ENCODE peak calls at places on chromosome 5, in ten cellular contexts. E is lower lobe of right lung; W is transverse colon; N is CD4-positive, CD25-positive, alpha-beta regulatory T cell; C is astrocyte; Q is effector memory CD4-positive, alpha-beta T cell; H is right lobe of liver; B is pancreas; P is body of pancreas; V is CD4-positive, alpha-beta memory T cell. Z is an unnamed sample.

GRCh38 chr5:65364907-65365306 is 116.8 kb downstream of the ADAMTS6 start:
- DNase-seq in E (no peak), W (no peak), N (no peak), C (peak; percentile 12), Q (no peak), H (no peak), B (no peak), P (no peak), V (no peak), Z (peak; percentile 44)

GRCh38 chr5:81023261-81024015 is 63.3 kb downstream of the RASGRF2 start:
- DNase-seq in E (no peak), W (no peak), N (no peak), C (no peak), Q (no peak), H (no peak), B (no peak), P (no peak), V (no peak), Z (no peak)

GRCh38 chr5:145429170-145429569 is 406.0 kb downstream of the PRELID2 start:
- DNase-seq in E (no peak), W (no peak), N (no peak), C (no peak), Q (no peak), H (no peak), B (no peak), P (no peak), V (no peak), Z (no peak)

GRCh38 chr5:81181576-81182316 is 51.4 kb upstream of the CKMT2 start:
- DNase-seq in E (no peak), W (no peak), N (no peak), C (no peak), Q (no peak), H (no peak), B (no peak), P (no peak), V (no peak), Z (no peak)

GRCh38 chr5:94623026-94623425 is 4.6 kb downstream of the SLF1 start:
- DNase-seq in E (no peak), W (no peak), N (no peak), C (no peak), Q (no peak), H (no peak), B (no peak), P (no peak), V (no peak), Z (peak; percentile 2)

GRCh38 chr5:55231476-55232193 is 1.8 kb downstream of the CCNO start:
- DNase-seq in E (peak; percentile 47), W (peak; percentile 51), N (peak; percentile 29), C (no peak), Q (no peak), H (no peak), B (peak; percentile 46), P (peak; percentile 45), V (peak; percentile 26), Z (peak; percentile 45)

GRCh38 chr5:107442452-107442851 is 228.3 kb downstream of the EFNA5 start:
- DNase-seq in E (no peak), W (no peak), N (no peak), C (no peak), Q (no peak), H (no peak), B (no peak), P (no peak), V (no peak), Z (no peak)

GRCh38 chr5:17277907-17278306 is 60.5 kb downstream of the BASP1 start:
- DNase-seq in E (no peak), W (no peak), N (no peak), C (no peak), Q (no peak), H (no peak), B (no peak), P (no peak), V (no peak), Z (no peak)

GRCh38 chr5:138574744-138575193 is 432 bp downstream of the HSPA9 start:
- DNase-seq in E (no peak), W (no peak), N (no peak), C (peak; percentile 6), Q (no peak), H (no peak), B (no peak), P (no peak), V (no peak), Z (no peak)

GRCh38 chr5:138463335-138464017 is 1.8 kb upstream of the EGR1 start:
- DNase-seq in E (peak; percentile 55), W (peak; percentile 41), N (no peak), C (no peak), Q (no peak), H (no peak), B (no peak), P (peak; percentile 35), V (no peak), Z (no peak)

GRCh38 chr5:169893010-169893409 is 87.3 kb downstream of the INSYN2B start:
- DNase-seq in E (no peak), W (no peak), N (no peak), C (peak; percentile 13), Q (no peak), H (no peak), B (no peak), P (no peak), V (no peak), Z (no peak)

GRCh38 chr5:111929892-111930291 is 172.9 kb upstream of the NREP start:
- DNase-seq in E (no peak), W (no peak), N (no peak), C (peak; percentile 95), Q (no peak), H (no peak), B (no peak), P (no peak), V (no peak), Z (peak; percentile 93)

GRCh38 chr5:120960510-120960909 is 496.4 kb downstream of the PRR16 start:
- DNase-seq in E (no peak), W (no peak), N (no peak), C (no peak), Q (no peak), H (no peak), B (no peak), P (no peak), V (no peak), Z (no peak)

GRCh38 chr5:79795764-79796398 is 106.2 kb downstream of the CMYA5 start:
- DNase-seq in E (no peak), W (no peak), N (no peak), C (peak; percentile 26), Q (no peak), H (no peak), B (peak; percentile 41), P (peak; percentile 25), V (no peak), Z (peak; percentile 49)

GRCh38 chr5:163357636-163358035 is 79.8 kb upstream of the CCNG1 start:
- DNase-seq in E (no peak), W (no peak), N (no peak), C (no peak), Q (no peak), H (no peak), B (no peak), P (no peak), V (no peak), Z (no peak)

GRCh38 chr5:163354685-163355084 is 82.7 kb upstream of the CCNG1 start:
- DNase-seq in E (no peak), W (no peak), N (no peak), C (no peak), Q (no peak), H (no peak), B (no peak), P (no peak), V (no peak), Z (no peak)

GRCh38 chr5:163362806-163363788 is 74.3 kb upstream of the CCNG1 start:
- DNase-seq in E (no peak), W (no peak), N (no peak), C (peak; percentile 80), Q (no peak), H (no peak), B (no peak), P (no peak), V (no peak), Z (no peak)

GRCh38 chr5:163360681-163361080 is 76.7 kb upstream of the CCNG1 start:
- DNase-seq in E (no peak), W (no peak), N (no peak), C (no peak), Q (no peak), H (no peak), B (no peak), P (no peak), V (no peak), Z (no peak)
- H3K36me3 ChIP-seq in E (no peaks in the 10 kb centered on the region), W (no peaks in the 10 kb centered on the region), N (no peaks in the 10 kb centered on the region), C (no peaks in the 10 kb centered on the region), Q (no peaks in the 10 kb centered on the region), H (no peaks in the 10 kb centered on the region), B (no peaks in the 10 kb centered on the region), P (no peaks in the 10 kb centered on the region), V (no peaks in the 10 kb centered on the region), Z (no peaks in the 10 kb centered on the region)

GRCh38 chr5:32147959-32148358 is 26.2 kb downstream of the GOLPH3 start:
- DNase-seq in E (no peak), W (no peak), N (no peak), C (no peak), Q (no peak), H (no peak), B (no peak), P (no peak), V (no peak), Z (no peak)
- H3K36me3 ChIP-seq in E (peaks cover 6% of the 10 kb centered on the region), W (peaks cover 3% of the 10 kb centered on the region), N (no peaks in the 10 kb centered on the region), C (no peaks in the 10 kb centered on the region), Q (no peaks in the 10 kb centered on the region), H (no peaks in the 10 kb centered on the region), B (no peaks in the 10 kb centered on the region), P (no peaks in the 10 kb centered on the region), V (peaks cover 5% of the 10 kb centered on the region), Z (no peaks in the 10 kb centered on the region)

GRCh38 chr5:141615991-141616715 is 2.6 kb downstream of the DIAPH1 start:
- DNase-seq in E (no peak), W (no peak), N (no peak), C (no peak), Q (no peak), H (no peak), B (no peak), P (no peak), V (no peak), Z (no peak)
- H3K36me3 ChIP-seq in E (peaks cover 15% of the 10 kb centered on the region), W (peaks cover 3% of the 10 kb centered on the region), N (peaks cover 5% of the 10 kb centered on the region), C (peaks cover 3% of the 10 kb centered on the region), Q (peaks cover 6% of the 10 kb centered on the region), H (no peaks in the 10 kb centered on the region), B (peaks cover 3% of the 10 kb centered on the region), P (no peaks in the 10 kb centered on the region), V (peaks cover 4% of the 10 kb centered on the region), Z (peaks cover 3% of the 10 kb centered on the region)

GRCh38 chr5:36300927-36301540 is 668 bp downstream of the RANBP3L start:
- DNase-seq in E (no peak), W (no peak), N (no peak), C (peak; percentile 17), Q (no peak), H (peak; percentile 22), B (peak; percentile 40), P (peak; percentile 34), V (no peak), Z (peak; percentile 41)
- H3K36me3 ChIP-seq in E (no peaks in the 10 kb centered on the region), W (no peaks in the 10 kb centered on the region), N (no peaks in the 10 kb centered on the region), C (no peaks in the 10 kb centered on the region), Q (no peaks in the 10 kb centered on the region), H (no peaks in the 10 kb centered on the region), B (no peaks in the 10 kb centered on the region), P (no peaks in the 10 kb centered on the region), V (no peaks in the 10 kb centered on the region), Z (no peaks in the 10 kb centered on the region)

DNA sequence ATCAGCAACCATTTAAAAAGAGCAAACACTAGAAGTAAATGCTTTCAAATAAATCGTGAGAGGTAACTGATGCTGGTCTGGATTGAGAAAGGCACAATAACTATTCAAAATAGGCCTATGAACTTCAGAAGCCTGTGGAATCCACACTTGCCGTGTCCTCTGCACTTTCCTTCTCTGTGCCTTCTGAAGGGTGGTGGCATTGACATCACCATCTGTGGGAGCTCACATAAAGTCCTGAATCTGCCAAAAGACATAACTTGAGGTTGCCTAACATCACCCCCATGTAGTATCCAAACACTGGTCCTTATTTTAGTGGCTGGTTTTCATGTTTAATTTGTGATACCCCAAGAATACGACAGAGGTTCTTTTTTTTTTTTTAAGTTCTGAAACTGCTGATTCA is 59.8 kb downstream of the IRF1 start:
- DNase-seq in E (no peak), W (peak; percentile 9), N (no peak), C (no peak), Q (no peak), H (no peak), B (no peak), P (no peak), V (no peak), Z (no peak)
- H3K36me3 ChIP-seq in E (no peaks in the 10 kb centered on the region), W (no peaks in the 10 kb centered on the region), N (peaks cover 9% of the 10 kb centered on the region), C (no peaks in the 10 kb centered on the region), Q (no peaks in the 10 kb centered on the region), H (no peaks in the 10 kb centered on the region), B (no peaks in the 10 kb centered on the region), P (no peaks in the 10 kb centered on the region), V (no peaks in the 10 kb centered on the region), Z (no peaks in the 10 kb centered on the region)